ENCODE peak calls at places on chromosomes 6 and 20, in seven cellular contexts. V, S, C, E, O, N and L are unnamed samples.

GRCh38 chr6:147782302-147782701 is 273.8 kb downstream of the SAMD5 start:
- DNase-seq in V (no peak), S (no peak), C (no peak), E (peak), O (no peak), N (no peak), L (no peak)

GRCh38 chr6:15425947-15426346 is 180.1 kb downstream of the JARID2 start:
- DNase-seq in V (no peak), S (no peak), C (no peak), E (no peak), O (no peak), N (no peak), L (no peak)

GRCh38 chr6:94270040-94270689 is 850.8 kb upstream of the EPHA7 start:
- DNase-seq in V (no peak), S (no peak), C (no peak), E (no peak), O (no peak), N (peak), L (no peak)

GRCh38 chr20:21781446-21782075 is 76.1 kb downstream of the PAX1 start:
- DNase-seq in V (no peak), S (no peak), C (no peak), E (no peak), O (no peak), N (peak), L (no peak)

GRCh38 chr20:52212943-52213342 is 21.4 kb upstream of the ZFP64 start:
- DNase-seq in V (no peak), S (no peak), C (no peak), E (no peak), O (no peak), N (no peak), L (no peak)

GRCh38 chr6:95364016-95364604 is 213.2 kb upstream of the MANEA start:
- DNase-seq in V (no peak), S (no peak), C (peak), E (no peak), O (no peak), N (peak), L (peak)

GRCh38 chr6:4907602-4908001 is 96.2 kb downstream of the RPP40 start:
- DNase-seq in V (no peak), S (no peak), C (no peak), E (no peak), O (no peak), N (no peak), L (peak)

GRCh38 chr6:3568396-3569082 is 111.7 kb upstream of the SLC22A23 start:
- DNase-seq in V (no peak), S (no peak), C (no peak), E (peak), O (no peak), N (no peak), L (no peak)

GRCh38 chr20:63930971-63931553 is 25.2 kb downstream of the UCKL1 start:
- DNase-seq in V (no peak), S (no peak), C (no peak), E (no peak), O (no peak), N (no peak), L (no peak)

GRCh38 chr6:16762265-16762546 is 946 bp upstream of the ATXN1 start:
- DNase-seq in V (no peak), S (no peak), C (no peak), E (no peak), O (no peak), N (no peak), L (peak)

GRCh38 chr6:5442946-5443345 is 181.6 kb downstream of the FARS2 start:
- DNase-seq in V (no peak), S (no peak), C (no peak), E (no peak), O (no peak), N (no peak), L (no peak)

GRCh38 chr6:78589426-78589825 is 277.9 kb upstream of the IRAK1BP1 start:
- DNase-seq in V (no peak), S (no peak), C (no peak), E (peak), O (no peak), N (no peak), L (no peak)

GRCh38 chr6:15260099-15260821 is 14.4 kb downstream of the JARID2 start:
- DNase-seq in V (no peak), S (no peak), C (no peak), E (peak), O (no peak), N (no peak), L (no peak)

GRCh38 chr20:7775072-7775471 is 165.2 kb downstream of the HAO1 start:
- DNase-seq in V (no peak), S (no peak), C (no peak), E (peak), O (no peak), N (no peak), L (no peak)

GRCh38 chr6:36997811-36998722 is 7.4 kb upstream of the FGD2 start:
- DNase-seq in V (no peak), S (no peak), C (no peak), E (no peak), O (peak), N (no peak), L (no peak)

GRCh38 chr20:46090095-46090388 is 280 bp upstream of the NCOA5 start:
- DNase-seq in V (no peak), S (no peak), C (no peak), E (no peak), O (no peak), N (no peak), L (no peak)

GRCh38 chr20:14632906-14633305 is 295.5 kb upstream of the FLRT3 start:
- DNase-seq in V (no peak), S (no peak), C (no peak), E (peak), O (no peak), N (peak), L (no peak)

GRCh38 chr6:78670802-78671201 is 196.5 kb upstream of the IRAK1BP1 start:
- DNase-seq in V (no peak), S (no peak), C (no peak), E (no peak), O (no peak), N (no peak), L (no peak)

GRCh38 chr6:2973656-2974055 is 2.3 kb upstream of the SERPINB6 start:
- DNase-seq in V (no peak), S (no peak), C (no peak), E (peak), O (no peak), N (no peak), L (no peak)

GRCh38 chr6:31293343-31293742 is 21.5 kb upstream of the HLA-C start:
- DNase-seq in V (no peak), S (no peak), C (peak), E (peak), O (no peak), N (peak), L (no peak)

GRCh38 chr20:48283470-48284110 is 498.3 kb upstream of the SULF2 start:
- DNase-seq in V (no peak), S (peak), C (peak), E (peak), O (peak), N (no peak), L (no peak)

GRCh38 chr6:161013697-161014096 is 22.1 kb downstream of the MAP3K4 start:
- DNase-seq in V (no peak), S (no peak), C (no peak), E (no peak), O (no peak), N (no peak), L (no peak)

GRCh38 chr20:43915209-43916072 is 789 bp downstream of the TOX2 start:
- DNase-seq in V (peak), S (peak), C (no peak), E (peak), O (no peak), N (peak), L (peak)

GRCh38 chr6:146850238-146850896 is 251.6 kb downstream of the ADGB start:
- DNase-seq in V (peak), S (no peak), C (no peak), E (peak), O (no peak), N (no peak), L (no peak)

GRCh38 chr6:116280161-116280959 is 630 bp upstream of the TSPYL1 start:
- DNase-seq in V (no peak), S (no peak), C (peak), E (no peak), O (no peak), N (no peak), L (no peak)

GRCh38 chr6:126102358-126102757 is 116.0 kb downstream of the TRMT11 start:
- DNase-seq in V (no peak), S (no peak), C (no peak), E (no peak), O (no peak), N (no peak), L (no peak)

GRCh38 chr6:105014954-105015353 is 58.0 kb downstream of the LIN28B start:
- DNase-seq in V (no peak), S (no peak), C (no peak), E (peak), O (no peak), N (no peak), L (no peak)